ENCODE peak calls at places on chromosomes 3 and 15, in ten cellular contexts. Z is PC-3; F is adrenal gland; K is lung; C is CD8-positive, alpha-beta memory T cell; N is sigmoid colon; R is left lung; J is heart left ventricle; D is Peyer's patch; Q is mammary epithelial cell. H is an unnamed sample.

GRCh38 chr3:74613566-74613965 is 893 bp downstream of the CNTN3 start:
- DNase-seq in Z (no peak), F (no peak), K (no peak), C (no peak), N (no peak), R (no peak), J (no peak), D (peak; percentile 56), Q (peak; percentile 60), H (no peak)

GRCh38 chr3:32336123-32336518 is 55.5 kb upstream of the CMTM7 start:
- DNase-seq in Z (no peak), F (no peak), K (no peak), C (no peak), N (no peak), R (no peak), J (no peak), D (no peak), Q (no peak), H (no peak)

GRCh38 chr15:49987198-49987785 is 131.7 kb downstream of the ATP8B4 start:
- DNase-seq in Z (no peak), F (no peak), K (no peak), C (no peak), N (no peak), R (no peak), J (no peak), D (no peak), Q (no peak), H (no peak)

GRCh38 chr3:35659808-35660207 is 20.5 kb downstream of the ARPP21 start:
- DNase-seq in Z (peak; percentile 40), F (no peak), K (no peak), C (no peak), N (no peak), R (no peak), J (no peak), D (no peak), Q (peak; percentile 9), H (no peak)

GRCh38 chr3:150078983-150079739 is 108.5 kb upstream of the PFN2 start:
- DNase-seq in Z (peak; percentile 91), F (peak; percentile 19), K (no peak), C (no peak), N (peak; percentile 74), R (no peak), J (no peak), D (no peak), Q (peak; percentile 87), H (no peak)

GRCh38 chr3:143536817-143537535 is 311.3 kb downstream of the SLC9A9 start:
- DNase-seq in Z (no peak), F (no peak), K (no peak), C (no peak), N (no peak), R (no peak), J (peak; percentile 38), D (no peak), Q (peak; percentile 61), H (no peak)

GRCh38 chr3:65876028-65876420 is 162.7 kb downstream of the MAGI1 start:
- DNase-seq in Z (no peak), F (no peak), K (no peak), C (no peak), N (no peak), R (no peak), J (no peak), D (no peak), Q (no peak), H (no peak)

GRCh38 chr3:112481342-112481870 is 17.9 kb downstream of the BTLA start:
- DNase-seq in Z (no peak), F (no peak), K (no peak), C (no peak), N (no peak), R (no peak), J (no peak), D (no peak), Q (no peak), H (no peak)

GRCh38 chr3:156489462-156489911 is 65.4 kb downstream of the SSR3 start:
- DNase-seq in Z (no peak), F (no peak), K (no peak), C (no peak), N (no peak), R (no peak), J (no peak), D (no peak), Q (peak; percentile 9), H (no peak)

GRCh38 chr15:68507447-68507846 is 71.3 kb upstream of the CORO2B start:
- DNase-seq in Z (no peak), F (no peak), K (no peak), C (no peak), N (no peak), R (no peak), J (no peak), D (no peak), Q (no peak), H (no peak)

GRCh38 chr15:25182736-25183445 is 228.1 kb downstream of the SNRPN start:
- DNase-seq in Z (no peak), F (no peak), K (no peak), C (peak; percentile 38), N (peak; percentile 40), R (peak; percentile 35), J (no peak), D (peak; percentile 31), Q (no peak), H (no peak)

GRCh38 chr15:25183581-25184330 is 229.0 kb downstream of the SNRPN start:
- DNase-seq in Z (no peak), F (no peak), K (no peak), C (peak; percentile 33), N (peak; percentile 36), R (peak; percentile 34), J (no peak), D (peak; percentile 34), Q (no peak), H (no peak)

GRCh38 chr15:25180606-25181289 is 226.0 kb downstream of the SNRPN start:
- DNase-seq in Z (no peak), F (no peak), K (no peak), C (peak; percentile 22), N (peak; percentile 53), R (peak; percentile 33), J (no peak), D (peak; percentile 15), Q (no peak), H (no peak)

GRCh38 chr15:25181290-25182097 is 226.7 kb downstream of the SNRPN start:
- DNase-seq in Z (no peak), F (peak; percentile 8), K (no peak), C (peak; percentile 20), N (peak; percentile 46), R (peak; percentile 58), J (no peak), D (peak; percentile 34), Q (no peak), H (no peak)

GRCh38 chr15:25182098-25182478 is 227.3 kb downstream of the SNRPN start:
- DNase-seq in Z (no peak), F (no peak), K (no peak), C (no peak), N (peak; percentile 35), R (peak; percentile 39), J (no peak), D (no peak), Q (no peak), H (no peak)
- H3K9me3 ChIP-seq in Z (no peaks in the 10 kb centered on the region), F (no peaks in the 10 kb centered on the region), K (peaks cover 83% of the 10 kb centered on the region), C (no peaks in the 10 kb centered on the region), N (no peaks in the 10 kb centered on the region), R (peaks cover 100% of the 10 kb centered on the region), J (peaks cover 10% of the 10 kb centered on the region), D (no peaks in the 10 kb centered on the region), Q (peaks cover 17% of the 10 kb centered on the region), H (peaks cover 13% of the 10 kb centered on the region)

GRCh38 chr3:122394173-122394572 is 10.2 kb downstream of the FAM162A start:
- DNase-seq in Z (no peak), F (no peak), K (no peak), C (no peak), N (no peak), R (no peak), J (no peak), D (no peak), Q (peak; percentile 17), H (no peak)
- H3K9me3 ChIP-seq in Z (no peaks in the 10 kb centered on the region), F (no peaks in the 10 kb centered on the region), K (no peaks in the 10 kb centered on the region), C (no peaks in the 10 kb centered on the region), N (no peaks in the 10 kb centered on the region), R (no peaks in the 10 kb centered on the region), J (no peaks in the 10 kb centered on the region), D (no peaks in the 10 kb centered on the region), Q (no peaks in the 10 kb centered on the region), H (no peaks in the 10 kb centered on the region)

GRCh38 chr15:86611392-86612040 is 531.8 kb downstream of the AGBL1 start:
- DNase-seq in Z (peak; percentile 67), F (no peak), K (no peak), C (peak; percentile 67), N (no peak), R (no peak), J (no peak), D (no peak), Q (peak; percentile 81), H (no peak)

GRCh38 chr15:86615411-86615810 is 535.7 kb downstream of the AGBL1 start:
- DNase-seq in Z (no peak), F (no peak), K (no peak), C (no peak), N (no peak), R (no peak), J (no peak), D (peak; percentile 54), Q (no peak), H (no peak)

GRCh38 chr15:86608461-86608860 is 528.8 kb downstream of the AGBL1 start:
- DNase-seq in Z (no peak), F (no peak), K (no peak), C (no peak), N (no peak), R (no peak), J (peak; percentile 54), D (no peak), Q (peak; percentile 51), H (no peak)

GRCh38 chr15:86609275-86609674 is 529.6 kb downstream of the AGBL1 start:
- DNase-seq in Z (no peak), F (no peak), K (no peak), C (no peak), N (no peak), R (no peak), J (no peak), D (no peak), Q (no peak), H (no peak)

DNA sequence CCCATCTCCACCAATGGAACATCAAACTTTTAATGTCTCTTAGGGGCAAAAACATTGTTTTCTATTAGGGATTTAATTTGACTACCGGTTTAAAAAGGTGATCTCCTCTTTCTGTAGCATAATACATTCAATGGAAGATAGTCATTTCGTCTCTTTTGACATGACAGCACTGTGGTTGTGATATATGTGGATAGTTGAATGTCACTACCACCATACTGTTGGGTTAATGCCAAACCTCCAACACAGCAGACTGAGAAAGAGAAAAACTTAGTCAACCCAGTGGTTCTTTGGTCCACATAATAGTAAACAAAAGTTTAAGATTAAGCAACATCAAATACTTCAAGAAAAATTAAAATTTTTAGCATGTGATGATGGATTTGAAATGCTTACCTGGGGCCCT is 530.4 kb downstream of the AGBL1 start:
- DNase-seq in Z (no peak), F (no peak), K (no peak), C (no peak), N (no peak), R (no peak), J (no peak), D (no peak), Q (no peak), H (no peak)
- H3K9me3 ChIP-seq in Z (no peaks in the 10 kb centered on the region), F (no peaks in the 10 kb centered on the region), K (no peaks in the 10 kb centered on the region), C (no peaks in the 10 kb centered on the region), N (no peaks in the 10 kb centered on the region), R (no peaks in the 10 kb centered on the region), J (peaks cover 3% of the 10 kb centered on the region), D (no peaks in the 10 kb centered on the region), Q (no peaks in the 10 kb centered on the region), H (no peaks in the 10 kb centered on the region)

DNA sequence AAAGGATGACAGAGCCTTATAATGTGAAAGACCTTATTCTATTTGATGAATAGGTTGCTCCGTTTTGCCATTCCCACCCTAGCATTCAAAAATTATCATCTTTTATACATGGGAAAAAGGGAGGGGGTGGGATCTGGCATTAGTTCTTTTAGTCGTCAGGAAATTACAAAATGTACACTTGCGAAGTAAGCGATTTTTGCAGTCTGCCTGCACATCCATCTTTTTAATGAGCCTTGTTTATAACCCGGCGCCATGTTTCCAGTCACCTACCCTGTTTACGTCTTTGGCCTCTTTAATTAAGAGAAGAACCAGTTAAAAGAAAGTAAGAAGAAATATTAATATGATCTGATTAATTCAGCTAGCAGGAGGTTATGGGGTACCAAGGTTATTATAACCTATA is 961.3 kb upstream of the NR2F2 start:
- DNase-seq in Z (no peak), F (no peak), K (no peak), C (no peak), N (no peak), R (no peak), J (no peak), D (no peak), Q (no peak), H (no peak)
- H3K9me3 ChIP-seq in Z (no peaks in the 10 kb centered on the region), F (no peaks in the 10 kb centered on the region), K (no peaks in the 10 kb centered on the region), C (no peaks in the 10 kb centered on the region), N (no peaks in the 10 kb centered on the region), R (no peaks in the 10 kb centered on the region), J (no peaks in the 10 kb centered on the region), D (no peaks in the 10 kb centered on the region), Q (no peaks in the 10 kb centered on the region), H (no peaks in the 10 kb centered on the region)

H was measured in CD4-positive, alpha-beta T cell.